ENCODE peak calls at places on chromosome 4, in five cellular contexts. Q, M, Z, S and U are unnamed samples.

GRCh38 chr4:189202869-189203271 is 737.8 kb upstream of the FRG1 start:
- DNase-seq in Q (no peak), M (peak; percentile 46), Z (peak; percentile 68), S (peak; percentile 19), U (no peak)

GRCh38 chr4:76545161-76545884 is 110.3 kb downstream of the SHROOM3 start:
- DNase-seq in Q (no peak), M (peak; percentile 35), Z (no peak), S (peak; percentile 53), U (no peak)

GRCh38 chr4:142406917-142407501 is 439.1 kb downstream of the INPP4B start:
- DNase-seq in Q (no peak), M (no peak), Z (peak; percentile 29), S (no peak), U (no peak)

GRCh38 chr4:19983072-19983471 is 268.6 kb upstream of the SLIT2 start:
- DNase-seq in Q (no peak), M (peak; percentile 94), Z (peak; percentile 90), S (peak; percentile 51), U (no peak)

GRCh38 chr4:158938462-158939044 is 164.3 kb upstream of the RAPGEF2 start:
- DNase-seq in Q (no peak), M (peak; percentile 93), Z (no peak), S (no peak), U (no peak)

GRCh38 chr4:1164956-1165545 is 7.3 kb downstream of the SPON2 start:
- DNase-seq in Q (no peak), M (no peak), Z (no peak), S (no peak), U (no peak)

GRCh38 chr4:20333141-20333690 is 81.5 kb downstream of the SLIT2 start:
- DNase-seq in Q (no peak), M (no peak), Z (no peak), S (no peak), U (no peak)

GRCh38 chr4:1385373-1386340 is 20.6 kb downstream of the NKX1-1 start:
- DNase-seq in Q (peak; percentile 43), M (no peak), Z (no peak), S (no peak), U (no peak)

GRCh38 chr4:3791910-3792542 is 25.8 kb downstream of the ADRA2C start:
- DNase-seq in Q (peak; percentile 64), M (no peak), Z (peak; percentile 23), S (peak; percentile 29), U (peak; percentile 76)

GRCh38 chr4:75630932-75631320 is 598 bp upstream of the CDKL2 start:
- DNase-seq in Q (no peak), M (no peak), Z (no peak), S (no peak), U (no peak)

GRCh38 chr4:113468165-113469022 is 293.1 kb downstream of the CAMK2D start:
- DNase-seq in Q (peak; percentile 52), M (peak; percentile 100), Z (peak; percentile 100), S (peak; percentile 100), U (no peak)

GRCh38 chr4:81359207-81359606 is 112.5 kb downstream of the RASGEF1B start:
- DNase-seq in Q (no peak), M (peak; percentile 71), Z (no peak), S (peak; percentile 1), U (no peak)

GRCh38 chr4:2247128-2248043 is 5.5 kb upstream of the HAUS3 start:
- DNase-seq in Q (no peak), M (no peak), Z (no peak), S (no peak), U (peak; percentile 4)

GRCh38 chr4:89660851-89661250 is 176.1 kb downstream of the SNCA start:
- DNase-seq in Q (no peak), M (peak; percentile 5), Z (no peak), S (no peak), U (no peak)

GRCh38 chr4:89661490-89661889 is 175.5 kb downstream of the SNCA start:
- DNase-seq in Q (no peak), M (peak; percentile 47), Z (peak; percentile 86), S (peak; percentile 86), U (no peak)

GRCh38 chr4:89658701-89659024 is 178.3 kb downstream of the SNCA start:
- DNase-seq in Q (no peak), M (no peak), Z (no peak), S (no peak), U (no peak)

GRCh38 chr4:89660444-89660843 is 176.5 kb downstream of the SNCA start:
- DNase-seq in Q (no peak), M (no peak), Z (no peak), S (no peak), U (no peak)

DNA sequence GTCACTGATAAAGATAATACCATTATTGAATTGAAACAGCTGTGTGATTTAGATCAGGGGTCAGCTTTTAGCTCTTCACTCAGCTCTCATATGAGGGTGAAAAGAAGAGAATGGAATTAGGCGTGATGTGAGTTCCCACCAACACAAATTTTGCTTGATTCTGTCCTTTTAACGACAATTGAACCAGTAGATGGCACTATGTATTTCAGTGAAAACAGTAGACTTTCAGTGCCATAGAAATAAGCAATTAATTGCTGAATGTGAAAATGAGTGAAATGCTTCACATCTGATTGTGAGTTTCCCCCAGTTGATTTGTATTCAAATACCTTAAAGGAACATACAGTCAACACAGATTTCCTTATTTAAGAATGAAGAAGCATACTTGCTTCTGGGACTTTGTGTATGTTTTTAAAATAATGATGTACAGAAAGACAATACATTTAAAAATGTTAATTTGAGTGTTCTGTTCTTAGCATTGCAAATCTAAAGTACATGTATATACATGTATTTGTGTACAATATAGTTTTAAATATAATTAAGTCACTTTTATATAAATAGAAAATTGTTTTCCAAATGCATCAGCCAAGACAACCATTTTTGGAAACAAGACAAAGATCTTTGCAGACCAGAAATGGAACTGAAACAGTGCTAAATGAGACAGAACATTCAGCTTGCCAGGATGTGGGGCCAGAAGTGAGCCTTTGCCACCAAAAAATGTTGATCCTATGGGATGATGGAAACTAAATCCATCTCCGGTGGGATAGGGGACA is 178.8 kb downstream of the SNCA start:
- DNase-seq in Q (no peak), M (peak; percentile 39), Z (peak; percentile 47), S (no peak), U (no peak)
- TF ChIP-seq CTCF in Q (no peak), M (peak; percentile 67), Z (peak; percentile 55), S (peak; percentile 56), U (no peak)

GRCh38 chr4:7762376-7763040 is 177.2 kb downstream of the AFAP1 start:
- DNase-seq in Q (no peak), M (no peak), Z (no peak), S (no peak), U (no peak)

GRCh38 chr4:7763106-7763505 is 176.6 kb downstream of the AFAP1 start:
- DNase-seq in Q (no peak), M (no peak), Z (no peak), S (no peak), U (no peak)

GRCh38 chr4:7761312-7761711 is 178.3 kb downstream of the AFAP1 start:
- DNase-seq in Q (no peak), M (no peak), Z (no peak), S (no peak), U (no peak)

GRCh38 chr4:7760706-7761105 is 179.0 kb downstream of the AFAP1 start:
- DNase-seq in Q (no peak), M (no peak), Z (no peak), S (no peak), U (no peak)

DNA sequence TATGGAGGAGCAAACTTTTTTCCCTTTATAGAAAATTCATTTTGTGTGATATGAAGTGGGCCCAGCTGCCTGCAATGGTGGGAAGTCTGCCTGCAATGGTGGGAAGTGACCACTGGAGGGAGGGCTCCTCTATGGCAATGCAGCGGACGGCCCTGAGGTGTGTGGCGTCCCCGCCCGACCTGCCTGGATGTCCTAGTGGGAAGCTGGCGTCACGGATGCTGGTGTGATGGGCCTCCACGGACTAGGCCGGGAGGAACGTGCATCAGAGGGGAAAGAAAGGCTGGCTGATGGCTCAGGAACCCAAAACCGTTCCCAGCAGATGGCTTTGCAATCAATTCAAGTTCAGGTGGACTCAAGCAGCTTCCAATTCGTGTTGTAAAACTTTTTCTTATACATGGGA is 177.9 kb downstream of the AFAP1 start:
- DNase-seq in Q (no peak), M (peak; percentile 62), Z (peak; percentile 51), S (no peak), U (peak; percentile 78)
- TF ChIP-seq CTCF in Q (peak; percentile 46), M (peak; percentile 73), Z (peak; percentile 61), S (peak; percentile 49), U (peak; percentile 82)

GRCh38 chr4:152138451-152138850 is 377.6 kb upstream of the GATB start:
- DNase-seq in Q (no peak), M (no peak), Z (no peak), S (no peak), U (no peak)
- TF ChIP-seq CTCF in Q (no peak), M (no peak), Z (no peak), S (no peak), U (no peak)

GRCh38 chr4:185227131-185227551 is 17.7 kb downstream of the SNX25 start:
- DNase-seq in Q (no peak), M (no peak), Z (no peak), S (no peak), U (no peak)
- TF ChIP-seq CTCF in Q (peak; percentile 10), M (peak; percentile 9), Z (no peak), S (no peak), U (no peak)

GRCh38 chr4:39446842-39447573 is 11.7 kb downstream of the RPL9 start:
- DNase-seq in Q (peak; percentile 75), M (peak; percentile 40), Z (peak; percentile 85), S (peak; percentile 43), U (peak; percentile 67)
- TF ChIP-seq CTCF in Q (peak; percentile 17), M (peak; percentile 32), Z (no peak), S (peak; percentile 15), U (no peak)